ENCODE peak calls at places on chromosomes 5 and 9, in five cellular contexts. One of them, this sample, is unnamed.

GRCh38 chr5:115629903-115630302 is 4.1 kb upstream of the TMED7 start:
- DNase-seq in heart right ventricle: no peak
- DNase-seq in heart left ventricle: no peak
- DNase-seq in mammary epithelial cell: no peak
- DNase-seq in SK-N-SH: no peak
- DNase-seq in this sample: no peak

GRCh38 chr5:176466245-176466871 is 18.2 kb downstream of the FAF2 start:
- DNase-seq in heart right ventricle: no peak
- DNase-seq in heart left ventricle: no peak
- DNase-seq in mammary epithelial cell: peak; percentile 65
- DNase-seq in SK-N-SH: no peak
- DNase-seq in this sample: no peak

GRCh38 chr9:97900738-97901565 is 21.3 kb downstream of the TRMO start:
- DNase-seq in heart right ventricle: no peak
- DNase-seq in heart left ventricle: no peak
- DNase-seq in mammary epithelial cell: peak; percentile 36
- DNase-seq in SK-N-SH: peak; percentile 61
- DNase-seq in this sample: peak; percentile 19

GRCh38 chr5:76527685-76528161 is 95.5 kb downstream of the F2RL2 start:
- DNase-seq in heart right ventricle: no peak
- DNase-seq in heart left ventricle: no peak
- DNase-seq in mammary epithelial cell: peak; percentile 55
- DNase-seq in SK-N-SH: no peak
- DNase-seq in this sample: no peak

GRCh38 chr5:61332369-61332745 is 299 bp downstream of the ZSWIM6 start:
- DNase-seq in heart right ventricle: peak; percentile 56
- DNase-seq in heart left ventricle: peak; percentile 41
- DNase-seq in mammary epithelial cell: peak; percentile 26
- DNase-seq in SK-N-SH: peak; percentile 52
- DNase-seq in this sample: no peak

GRCh38 chr5:78504726-78505431 is 143.7 kb downstream of the LHFPL2 start:
- DNase-seq in heart right ventricle: peak; percentile 80
- DNase-seq in heart left ventricle: peak; percentile 92
- DNase-seq in mammary epithelial cell: peak; percentile 99
- DNase-seq in SK-N-SH: peak; percentile 80
- DNase-seq in this sample: peak; percentile 61

GRCh38 chr5:26948921-26949320 is 89.5 kb downstream of the CDH9 start:
- DNase-seq in heart right ventricle: no peak
- DNase-seq in heart left ventricle: no peak
- DNase-seq in mammary epithelial cell: no peak
- DNase-seq in SK-N-SH: no peak
- DNase-seq in this sample: no peak

GRCh38 chr9:128396970-128397613 is 23.6 kb upstream of the CERCAM start:
- DNase-seq in heart right ventricle: peak; percentile 35
- DNase-seq in heart left ventricle: peak; percentile 47
- DNase-seq in mammary epithelial cell: no peak
- DNase-seq in SK-N-SH: no peak
- DNase-seq in this sample: no peak

GRCh38 chr5:1068204-1068894 is 43.5 kb downstream of the SLC12A7 start:
- DNase-seq in heart right ventricle: peak; percentile 71
- DNase-seq in heart left ventricle: peak; percentile 78
- DNase-seq in mammary epithelial cell: no peak
- DNase-seq in SK-N-SH: no peak
- DNase-seq in this sample: no peak

GRCh38 chr5:1479581-1480188 is 34.4 kb upstream of the SLC6A3 start:
- DNase-seq in heart right ventricle: peak; percentile 44
- DNase-seq in heart left ventricle: no peak
- DNase-seq in mammary epithelial cell: no peak
- DNase-seq in SK-N-SH: peak; percentile 87
- DNase-seq in this sample: no peak

GRCh38 chr5:126680215-126680817 is 79.6 kb downstream of the PHAX start:
- DNase-seq in heart right ventricle: no peak
- DNase-seq in heart left ventricle: no peak
- DNase-seq in mammary epithelial cell: peak; percentile 38
- DNase-seq in SK-N-SH: peak; percentile 73
- DNase-seq in this sample: no peak

GRCh38 chr9:96762562-96762961 is 15.3 kb downstream of the ZNF510 start:
- DNase-seq in heart right ventricle: no peak
- DNase-seq in heart left ventricle: no peak
- DNase-seq in mammary epithelial cell: no peak
- DNase-seq in SK-N-SH: no peak
- DNase-seq in this sample: no peak
- H3K9me3 ChIP-seq in heart right ventricle: no peaks in the 10 kb centered on the region
- H3K9me3 ChIP-seq in heart left ventricle: peaks cover 77% of the 10 kb centered on the region
- H3K9me3 ChIP-seq in mammary epithelial cell: peaks cover 70% of the 10 kb centered on the region
- H3K9me3 ChIP-seq in SK-N-SH: peaks cover 75% of the 10 kb centered on the region
- H3K9me3 ChIP-seq in this sample: peaks cover 31% of the 10 kb centered on the region

DNA sequence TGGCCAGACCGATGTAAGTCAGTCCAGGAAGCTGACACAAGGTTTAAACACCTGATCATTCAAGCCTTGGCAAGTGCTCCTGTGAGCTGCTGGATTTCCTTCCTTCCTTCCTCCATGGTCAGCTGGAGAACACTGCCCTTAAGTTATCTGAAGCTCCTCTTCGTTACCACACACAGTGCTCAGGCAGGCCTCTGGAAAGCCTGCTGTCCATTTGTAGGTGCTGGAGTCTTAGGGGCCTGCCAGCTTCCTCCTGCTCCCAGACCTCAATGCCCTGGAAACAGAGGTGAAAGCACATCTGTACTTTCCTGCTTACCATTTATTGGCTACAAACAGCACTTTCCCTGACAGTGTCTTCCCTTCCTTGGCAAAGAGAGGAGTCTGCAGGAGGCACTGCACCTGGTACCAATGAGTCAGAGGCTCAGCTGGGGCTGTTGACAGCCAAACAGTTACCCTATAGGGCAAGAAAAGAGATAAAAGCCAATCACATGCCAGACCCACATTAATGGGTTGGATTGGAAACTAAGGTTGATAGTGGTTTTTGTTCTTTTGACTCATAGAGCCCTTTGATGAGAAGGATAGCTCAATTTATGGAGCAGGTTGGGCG is 72.6 kb upstream of the PUM3 start:
- DNase-seq in heart right ventricle: no peak
- DNase-seq in heart left ventricle: no peak
- DNase-seq in mammary epithelial cell: peak; percentile 5
- DNase-seq in SK-N-SH: no peak
- DNase-seq in this sample: no peak
- TF ChIP-seq CTCF in heart right ventricle: no peak
- TF ChIP-seq CTCF in heart left ventricle: no peak
- TF ChIP-seq CTCF in mammary epithelial cell: no peak
- TF ChIP-seq CTCF in SK-N-SH: no peak
- TF ChIP-seq CTCF in this sample: no peak

GRCh38 chr5:178986326-178986960 is 8.7 kb downstream of the GRM6 start:
- DNase-seq in heart right ventricle: no peak
- DNase-seq in heart left ventricle: no peak
- DNase-seq in mammary epithelial cell: no peak
- DNase-seq in SK-N-SH: no peak
- DNase-seq in this sample: no peak
- H3K9me3 ChIP-seq in heart right ventricle: no peaks in the 10 kb centered on the region
- H3K9me3 ChIP-seq in heart left ventricle: no peaks in the 10 kb centered on the region
- H3K9me3 ChIP-seq in mammary epithelial cell: peaks cover 56% of the 10 kb centered on the region
- H3K9me3 ChIP-seq in SK-N-SH: no peaks in the 10 kb centered on the region
- H3K9me3 ChIP-seq in this sample: peaks cover 27% of the 10 kb centered on the region

DNA sequence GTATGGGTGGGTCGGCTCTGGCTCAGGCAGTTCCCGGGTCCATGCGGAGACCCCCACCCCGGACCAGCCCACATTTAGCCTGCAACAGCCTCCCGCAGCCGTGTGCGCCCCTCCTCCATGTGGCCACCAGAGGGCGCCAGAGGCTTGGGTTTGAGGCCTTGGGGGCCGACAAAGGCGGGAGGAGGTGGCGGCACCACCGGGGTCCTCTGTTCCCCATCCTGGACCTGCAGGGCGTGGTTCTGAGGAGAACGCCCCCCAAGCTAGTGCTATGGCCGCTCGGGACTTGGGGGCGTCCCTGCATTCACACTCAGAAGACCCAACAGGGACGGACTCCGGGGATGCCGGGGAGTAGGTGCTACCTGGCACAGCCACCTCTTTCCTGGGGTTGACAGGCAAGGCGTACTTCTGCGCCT is 16.5 kb downstream of the ASS1 start:
- DNase-seq in heart right ventricle: peak; percentile 69
- DNase-seq in heart left ventricle: peak; percentile 48
- DNase-seq in mammary epithelial cell: peak; percentile 16
- DNase-seq in SK-N-SH: peak; percentile 87
- DNase-seq in this sample: no peak
- TF ChIP-seq CTCF in heart right ventricle: peak; percentile 91
- TF ChIP-seq CTCF in heart left ventricle: peak; percentile 90
- TF ChIP-seq CTCF in mammary epithelial cell: peak; percentile 53
- TF ChIP-seq CTCF in SK-N-SH: peak; percentile 83
- TF ChIP-seq CTCF in this sample: peak; percentile 91

GRCh38 chr5:66178799-66179198 is 34.7 kb downstream of the SREK1 start:
- DNase-seq in heart right ventricle: no peak
- DNase-seq in heart left ventricle: no peak
- DNase-seq in mammary epithelial cell: no peak
- DNase-seq in SK-N-SH: no peak
- DNase-seq in this sample: no peak

GRCh38 chr5:66170196-66170919 is 26.3 kb downstream of the SREK1 start:
- DNase-seq in heart right ventricle: no peak
- DNase-seq in heart left ventricle: no peak
- DNase-seq in mammary epithelial cell: no peak
- DNase-seq in SK-N-SH: no peak
- DNase-seq in this sample: no peak

GRCh38 chr5:66169534-66169933 is 25.4 kb downstream of the SREK1 start:
- DNase-seq in heart right ventricle: no peak
- DNase-seq in heart left ventricle: no peak
- DNase-seq in mammary epithelial cell: no peak
- DNase-seq in SK-N-SH: no peak
- DNase-seq in this sample: no peak

GRCh38 chr5:66171349-66172344 is 27.5 kb downstream of the SREK1 start:
- DNase-seq in heart right ventricle: no peak
- DNase-seq in heart left ventricle: no peak
- DNase-seq in mammary epithelial cell: peak; percentile 43
- DNase-seq in SK-N-SH: peak; percentile 34
- DNase-seq in this sample: peak; percentile 30

GRCh38 chr5:66174338-66174737 is 30.2 kb downstream of the SREK1 start:
- DNase-seq in heart right ventricle: no peak
- DNase-seq in heart left ventricle: no peak
- DNase-seq in mammary epithelial cell: no peak
- DNase-seq in SK-N-SH: no peak
- DNase-seq in this sample: no peak
- H3K9me3 ChIP-seq in heart right ventricle: no peaks in the 10 kb centered on the region
- H3K9me3 ChIP-seq in heart left ventricle: no peaks in the 10 kb centered on the region
- H3K9me3 ChIP-seq in mammary epithelial cell: no peaks in the 10 kb centered on the region
- H3K9me3 ChIP-seq in SK-N-SH: no peaks in the 10 kb centered on the region
- H3K9me3 ChIP-seq in this sample: no peaks in the 10 kb centered on the region

DNA sequence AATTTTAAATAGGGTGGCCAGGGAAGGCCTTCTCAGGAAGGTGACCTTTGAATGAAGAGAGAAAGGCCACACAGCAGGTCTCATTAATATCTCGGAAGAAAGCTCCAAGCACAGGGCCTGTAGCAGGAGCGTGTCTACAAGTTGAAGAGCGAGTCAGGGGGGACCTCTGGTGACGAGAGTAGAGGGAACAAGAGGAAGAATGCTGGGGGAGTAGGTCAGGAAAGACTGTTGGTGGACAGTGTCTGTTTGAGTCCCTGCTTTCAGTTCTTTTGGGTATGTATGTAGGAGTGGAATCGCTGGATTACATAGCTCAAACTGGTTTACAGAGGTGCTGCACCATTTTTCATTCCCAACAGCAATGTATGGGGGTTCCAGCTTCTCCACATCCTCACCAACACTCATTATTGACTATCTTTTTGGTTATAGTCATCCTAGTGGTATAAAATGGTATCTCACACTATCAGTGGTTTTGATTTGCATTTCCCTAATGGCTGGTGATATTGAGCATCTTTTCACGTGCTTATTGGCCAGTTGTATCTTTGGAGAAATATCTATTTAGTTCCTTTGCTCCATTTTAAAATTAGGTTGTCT is 55.8 kb downstream of the NUP214 start:
- DNase-seq in heart right ventricle: no peak
- DNase-seq in heart left ventricle: no peak
- DNase-seq in mammary epithelial cell: no peak
- DNase-seq in SK-N-SH: no peak
- DNase-seq in this sample: no peak
- TF ChIP-seq CTCF in heart right ventricle: peak; percentile 27
- TF ChIP-seq CTCF in heart left ventricle: no peak
- TF ChIP-seq CTCF in mammary epithelial cell: peak; percentile 27
- TF ChIP-seq CTCF in SK-N-SH: peak; percentile 37
- TF ChIP-seq CTCF in this sample: peak; percentile 25

GRCh38 chr5:166276006-166276405 is 2015.4 kb upstream of the WWC1 start:
- DNase-seq in heart right ventricle: no peak
- DNase-seq in heart left ventricle: no peak
- DNase-seq in mammary epithelial cell: no peak
- DNase-seq in SK-N-SH: no peak
- DNase-seq in this sample: no peak

GRCh38 chr5:166267907-166268306 is 2023.5 kb upstream of the WWC1 start:
- DNase-seq in heart right ventricle: no peak
- DNase-seq in heart left ventricle: no peak
- DNase-seq in mammary epithelial cell: no peak
- DNase-seq in SK-N-SH: no peak
- DNase-seq in this sample: no peak

GRCh38 chr5:166270712-166271111 is 2020.7 kb upstream of the WWC1 start:
- DNase-seq in heart right ventricle: no peak
- DNase-seq in heart left ventricle: no peak
- DNase-seq in mammary epithelial cell: no peak
- DNase-seq in SK-N-SH: no peak
- DNase-seq in this sample: no peak
- H3K9me3 ChIP-seq in heart right ventricle: no peaks in the 10 kb centered on the region
- H3K9me3 ChIP-seq in heart left ventricle: no peaks in the 10 kb centered on the region
- H3K9me3 ChIP-seq in mammary epithelial cell: no peaks in the 10 kb centered on the region
- H3K9me3 ChIP-seq in SK-N-SH: no peaks in the 10 kb centered on the region
- H3K9me3 ChIP-seq in this sample: no peaks in the 10 kb centered on the region